ENCODE peak calls at places on chromosome 4, in six cellular contexts. B is substantia nigra; X is T follicular helper cell; Z is activated CD8-positive, alpha-beta memory T cell treated with anti-CD3 and anti-CD28 coated beads, Interleukin-2, amount 50 U/mL, for 48 hours; M is NCI-H146; D is NCI-H2029 treated with DMSO at 0.1 percent for 48 hours. Q is an unnamed sample.
A peak's percentile ranks its signal among the peaks of the same experiment; 100 is the strongest.

GRCh38 chr4:39716356-39716755 is 18.4 kb downstream of the UBE2K start:
- DNase-seq in X (no peak), D (no peak), M (no peak), Z (peak; percentile 40), B (no peak), Q (no peak)

GRCh38 chr4:99979872-99980271 is 29.8 kb upstream of the H2AZ1 start:
- DNase-seq in M (no peak), Z (no peak), D (no peak), B (no peak), X (no peak), Q (no peak)

GRCh38 chr4:8796096-8796495 is 75.5 kb downstream of the HMX1 start:
- DNase-seq in D (no peak), B (no peak), M (no peak), Z (no peak), X (no peak), Q (no peak)

GRCh38 chr4:702618-703048 is 3.0 kb upstream of the PCGF3 start:
- DNase-seq in X (no peak), M (no peak), B (no peak), Z (no peak), D (no peak), Q (no peak)

GRCh38 chr4:81255524-81255923 is 40.5 kb upstream of the PRKG2 start:
- DNase-seq in Z (no peak), B (no peak), M (no peak), X (no peak), D (no peak), Q (no peak)

GRCh38 chr4:115418997-115419396 is 305.6 kb upstream of the NDST4 start:
- DNase-seq in M (no peak), X (no peak), B (no peak), D (no peak), Z (no peak), Q (no peak)

GRCh38 chr4:128579454-128579853 is 230.0 kb upstream of the JADE1 start:
- DNase-seq in Z (no peak), X (no peak), D (no peak), B (no peak), M (no peak), Q (no peak)

GRCh38 chr4:20408596-20408995 is 156.9 kb downstream of the SLIT2 start:
- DNase-seq in Z (no peak), B (no peak), D (no peak), M (no peak), X (no peak), Q (no peak)

GRCh38 chr4:105440890-105441289 is 33.0 kb downstream of the PPA2 start:
- DNase-seq in B (no peak), D (no peak), Z (no peak), M (no peak), X (no peak), Q (no peak)

GRCh38 chr4:100827756-100828155 is 309.9 kb upstream of the EMCN start:
- DNase-seq in X (no peak), D (no peak), M (no peak), B (no peak), Z (no peak), Q (no peak)

GRCh38 chr4:71270901-71271300 is 67.9 kb upstream of the SLC4A4 start:
- DNase-seq in D (no peak), M (peak; percentile 1), B (no peak), Z (peak; percentile 58), X (no peak), Q (no peak)

GRCh38 chr4:151804821-151805220 is 44.0 kb upstream of the GATB start:
- DNase-seq in D (no peak), B (no peak), M (no peak), Z (no peak), X (no peak), Q (no peak)

GRCh38 chr4:77433102-77433733 is 172.4 kb upstream of the CXCL13 start:
- DNase-seq in X (no peak), Z (no peak), M (peak; percentile 7), B (no peak), D (peak; percentile 63), Q (no peak)

GRCh38 chr4:13504374-13504773 is 20.2 kb upstream of the RAB28 start:
- DNase-seq in B (no peak), X (no peak), Z (no peak), D (no peak), M (no peak), Q (no peak)

GRCh38 chr4:26788341-26788733 is 72.3 kb upstream of the STIM2 start:
- DNase-seq in M (no peak), X (no peak), B (no peak), D (no peak), Z (no peak), Q (no peak)

GRCh38 chr4:23268072-23268771 is 575.5 kb downstream of the GBA3 start:
- DNase-seq in B (no peak), M (peak; percentile 36), D (no peak), X (no peak), Z (no peak), Q (no peak)

GRCh38 chr4:8475751-8476575 is 35.4 kb downstream of the TRMT44 start:
- DNase-seq in D (no peak), Z (no peak), M (no peak), B (no peak), X (no peak), Q (no peak)

GRCh38 chr4:176054942-176055341 is 10.7 kb upstream of the WDR17 start:
- DNase-seq in Z (no peak), B (no peak), X (no peak), D (no peak), M (no peak), Q (no peak)

GRCh38 chr4:108058685-108059440 is 69.2 kb downstream of the HADH start:
- DNase-seq in X (no peak), D (no peak), Z (no peak), B (no peak), M (peak; percentile 71), Q (no peak)

GRCh38 chr4:93897559-93897958 is 69.0 kb downstream of the ATOH1 start:
- DNase-seq in Z (no peak), M (no peak), D (no peak), B (no peak), X (no peak), Q (no peak)

GRCh38 chr4:61911313-61911756 is 711.2 kb downstream of the ADGRL3 start:
- DNase-seq in Z (no peak), M (no peak), X (no peak), D (no peak), B (no peak), Q (no peak)

GRCh38 chr4:125116431-125116830 is 198.3 kb upstream of the FAT4 start:
- DNase-seq in D (no peak), B (no peak), X (no peak), Z (no peak), M (no peak), Q (no peak)

GRCh38 chr4:18012807-18013462 is 8.6 kb downstream of the LCORL start:
- DNase-seq in Z (no peak), X (no peak), M (no peak), B (no peak), D (no peak), Q (no peak)

GRCh38 chr4:183840311-183840710 is 64.8 kb upstream of the STOX2 start:
- DNase-seq in M (peak; percentile 45), X (peak; percentile 38), D (peak; percentile 37), B (peak; percentile 87), Z (peak; percentile 76), Q (no peak)

GRCh38 chr4:53007024-53007423 is 144.9 kb downstream of the RASL11B start:
- DNase-seq in Z (no peak), D (no peak), B (no peak), X (no peak), M (no peak), Q (no peak)

GRCh38 chr4:101500742-101501141 is 153.4 kb upstream of the PPP3CA start:
- DNase-seq in D (no peak), M (no peak), X (no peak), B (no peak), Z (no peak), Q (no peak)

GRCh38 chr4:12889054-12889453 is 595.1 kb downstream of the RAB28 start:
- DNase-seq in D (no peak), Z (no peak), B (no peak), M (no peak), X (no peak), Q (no peak)